ENCODE peak calls at places on chromosomes 2 and 18, in eight cellular contexts. G is occipital lobe, H is NCI-H2081, K is KG1, D is WTC11, B is SHP77, R is nucleus accumbens, X is GDM1. S is an unnamed sample.

GRCh38 chr2:74947703-74948102 is 10.7 kb upstream of the POLE4 start:
- DNase-seq in G (no peak), H (no peak), K (no peak), D (peak; percentile 73), B (no peak), R (no peak), X (no peak), S (no peak)

GRCh38 chr2:177265386-177265690 is 811 bp upstream of the NFE2L2 start:
- DNase-seq in G (peak; percentile 56), H (peak; percentile 42), K (no peak), D (peak; percentile 19), B (no peak), R (no peak), X (no peak), S (peak; percentile 72)

GRCh38 chr2:57434952-57435351 is 611.7 kb upstream of the VRK2 start:
- DNase-seq in G (no peak), H (no peak), K (no peak), D (no peak), B (no peak), R (no peak), X (no peak), S (no peak)

GRCh38 chr2:118186110-118186857 is 98.0 kb downstream of the INSIG2 start:
- DNase-seq in G (peak; percentile 74), H (peak; percentile 81), K (no peak), D (peak; percentile 86), B (peak; percentile 53), R (peak; percentile 79), X (peak; percentile 70), S (peak; percentile 77)

GRCh38 chr2:207143474-207144190 is 22.1 kb downstream of the KLF7 start:
- DNase-seq in G (no peak), H (no peak), K (peak; percentile 85), D (no peak), B (no peak), R (no peak), X (peak; percentile 61), S (peak; percentile 56)

GRCh38 chr2:240589850-240590525 is 3.5 kb downstream of the CAPN10 start:
- DNase-seq in G (no peak), H (no peak), K (no peak), D (no peak), B (no peak), R (no peak), X (no peak), S (no peak)

GRCh38 chr18:79866889-79867574 is 69.3 kb downstream of the KCNG2 start:
- DNase-seq in G (no peak), H (no peak), K (no peak), D (no peak), B (no peak), R (no peak), X (no peak), S (no peak)

GRCh38 chr2:23926289-23926749 is 604 bp downstream of the ATAD2B start:
- DNase-seq in G (peak; percentile 60), H (no peak), K (no peak), D (peak; percentile 46), B (peak; percentile 29), R (no peak), X (no peak), S (no peak)

GRCh38 chr2:64018715-64019082 is 529 bp downstream of the VPS54 start:
- DNase-seq in G (peak; percentile 75), H (peak; percentile 33), K (no peak), D (no peak), B (no peak), R (no peak), X (no peak), S (peak; percentile 30)

GRCh38 chr2:152065945-152066344 is 32.9 kb downstream of the CACNB4 start:
- DNase-seq in G (no peak), H (no peak), K (no peak), D (no peak), B (no peak), R (no peak), X (no peak), S (no peak)

GRCh38 chr2:44191739-44192138 is 23.1 kb downstream of the PPM1B start:
- DNase-seq in G (no peak), H (no peak), K (no peak), D (no peak), B (no peak), R (no peak), X (no peak), S (no peak)

GRCh38 chr2:219010162-219010756 is 17.0 kb upstream of the CRYBA2 start:
- DNase-seq in G (no peak), H (peak; percentile 15), K (no peak), D (peak; percentile 61), B (peak; percentile 39), R (no peak), X (no peak), S (no peak)

GRCh38 chr2:73759287-73759764 is 20.6 kb downstream of the DUSP11 start:
- DNase-seq in G (no peak), H (no peak), K (no peak), D (no peak), B (no peak), R (no peak), X (no peak), S (no peak)

GRCh38 chr2:18401471-18401870 is 159.0 kb downstream of the RDH14 start:
- DNase-seq in G (no peak), H (no peak), K (no peak), D (no peak), B (no peak), R (no peak), X (no peak), S (no peak)

GRCh38 chr2:150143087-150143536 is 344.4 kb downstream of the RND3 start:
- DNase-seq in G (no peak), H (no peak), K (no peak), D (no peak), B (no peak), R (no peak), X (no peak), S (no peak)

GRCh38 chr2:234467289-234467688 is 29.6 kb downstream of the ARL4C start:
- DNase-seq in G (no peak), H (no peak), K (no peak), D (no peak), B (no peak), R (no peak), X (no peak), S (no peak)

GRCh38 chr2:173940208-173941020 is 24.8 kb downstream of the SP3 start:
- DNase-seq in G (no peak), H (no peak), K (no peak), D (no peak), B (no peak), R (no peak), X (no peak), S (no peak)

GRCh38 chr2:112031473-112031872 is 23.6 kb upstream of the TMEM87B start:
- DNase-seq in G (no peak), H (no peak), K (no peak), D (no peak), B (no peak), R (no peak), X (no peak), S (no peak)

GRCh38 chr2:214765180-214765579 is 44.3 kb downstream of the BARD1 start:
- DNase-seq in G (no peak), H (no peak), K (no peak), D (no peak), B (no peak), R (no peak), X (no peak), S (no peak)

GRCh38 chr2:24077535-24077877 is 1.4 kb upstream of the SF3B6 start:
- DNase-seq in G (no peak), H (no peak), K (no peak), D (no peak), B (no peak), R (no peak), X (no peak), S (no peak)

GRCh38 chr2:177506506-177506905 is 113.9 kb downstream of the AGPS start:
- DNase-seq in G (no peak), H (no peak), K (no peak), D (no peak), B (no peak), R (no peak), X (no peak), S (no peak)